ENCODE peak calls at places on chromosome 3, in five cellular contexts. N is breast epithelium, V is PC-3, W is A549, M is Ammon's horn. J is an unnamed sample.

GRCh38 chr3:17577795-17578520 is 164.5 kb downstream of the TBC1D5 start:
- DNase-seq in N (no peak), M (no peak), V (no peak), W (no peak), J (no peak)

GRCh38 chr3:52707585-52707984 is 1.7 kb downstream of the SPCS1 start:
- DNase-seq in M (no peak), N (no peak), W (no peak), V (no peak), J (no peak)

GRCh38 chr3:45188714-45189659 is 37.1 kb downstream of the TMEM158 start:
- DNase-seq in N (no peak), M (no peak), V (peak), W (no peak), J (no peak)

GRCh38 chr3:18767756-18768303 is 342.7 kb upstream of the SATB1 start:
- DNase-seq in N (no peak), M (no peak), V (peak), W (no peak), J (no peak)

GRCh38 chr3:188595890-188596376 is 442.0 kb downstream of the LPP start:
- DNase-seq in M (no peak), W (no peak), V (peak), N (no peak), J (no peak)

GRCh38 chr3:136979684-136980083 is 21.9 kb downstream of the IL20RB start:
- DNase-seq in V (no peak), N (no peak), M (no peak), W (no peak), J (no peak)

GRCh38 chr3:116863842-116864626 is 154.5 kb downstream of the TUSC7 start:
- DNase-seq in V (peak), W (peak), M (peak), N (no peak), J (peak)

GRCh38 chr3:46097691-46098241 is 70.5 kb upstream of the XCR1 start:
- DNase-seq in W (no peak), V (no peak), N (no peak), M (no peak), J (no peak)

GRCh38 chr3:41198526-41198925 is 779 bp upstream of the CTNNB1 start:
- DNase-seq in V (no peak), M (peak), W (no peak), N (peak), J (no peak)

GRCh38 chr3:15329058-15330005 is 3.1 kb downstream of the SH3BP5 start:
- DNase-seq in M (peak), N (no peak), V (no peak), W (no peak), J (no peak)

GRCh38 chr3:152322756-152323155 is 54.0 kb downstream of the MBNL1 start:
- DNase-seq in W (no peak), V (no peak), N (no peak), M (no peak), J (no peak)

GRCh38 chr3:185582871-185583270 is 3.2 kb upstream of the SENP2 start:
- DNase-seq in N (no peak), M (no peak), V (no peak), W (no peak), J (no peak)

GRCh38 chr3:31541102-31541501 is 8.4 kb downstream of the STT3B start:
- DNase-seq in N (no peak), M (no peak), V (peak), W (no peak), J (no peak)

GRCh38 chr3:20405731-20406130 is 219.7 kb upstream of the SGO1 start:
- DNase-seq in V (no peak), W (no peak), M (peak), N (no peak), J (no peak)

GRCh38 chr3:171329759-171330158 is 130.4 kb downstream of the TNIK start:
- DNase-seq in W (no peak), V (no peak), M (no peak), N (no peak), J (no peak)

GRCh38 chr3:172249039-172249438 is 199.2 kb downstream of the GHSR start:
- DNase-seq in V (no peak), M (peak), N (no peak), W (no peak), J (no peak)

GRCh38 chr3:129893616-129894070 is at the start of gene TMCC1:
- DNase-seq in V (peak), N (peak), M (peak), W (peak), J (peak)

GRCh38 chr3:138945646-138946553 is 1.0 kb downstream of the FOXL2 start:
- DNase-seq in W (peak), N (no peak), V (no peak), M (no peak), J (peak)

GRCh38 chr3:123386477-123387040 is 62.3 kb downstream of the ADCY5 start:
- DNase-seq in N (no peak), M (no peak), W (no peak), V (no peak), J (no peak)

GRCh38 chr3:171747223-171747920 is 62.9 kb downstream of the PLD1 start:
- DNase-seq in N (no peak), M (no peak), W (no peak), V (no peak), J (no peak)

GRCh38 chr3:171162986-171163723 is 136.6 kb upstream of the SLC2A2 start:
- DNase-seq in W (peak), N (no peak), V (peak), M (no peak), J (no peak)

GRCh38 chr3:126266291-126266840 is 86.0 kb upstream of the ALDH1L1 start:
- DNase-seq in V (no peak), M (peak), W (peak), N (no peak), J (no peak)

J was measured in Calu3.